ENCODE peak calls at places on chromosomes 1 and 21, in four cellular contexts. One of them, this sample, is unnamed.

GRCh38 chr21:46368533-46369285 is 44.8 kb downstream of the PCNT start:
- DNase-seq in heart right ventricle: no peak
- DNase-seq in fibroblast of lung: no peak
- DNase-seq in osteoblast: peak
- DNase-seq in this sample: no peak

GRCh38 chr1:17023573-17023972 is 11.8 kb upstream of the ATP13A2 start:
- DNase-seq in heart right ventricle: no peak
- DNase-seq in fibroblast of lung: no peak
- DNase-seq in osteoblast: no peak
- DNase-seq in this sample: no peak

GRCh38 chr21:46207920-46208571 is 20.5 kb downstream of the LSS start:
- DNase-seq in heart right ventricle: no peak
- DNase-seq in fibroblast of lung: no peak
- DNase-seq in osteoblast: no peak
- DNase-seq in this sample: no peak

GRCh38 chr21:44837537-44837936 is 19.7 kb upstream of the SUMO3 start:
- DNase-seq in heart right ventricle: no peak
- DNase-seq in fibroblast of lung: no peak
- DNase-seq in osteoblast: no peak
- DNase-seq in this sample: no peak

GRCh38 chr1:60894121-60894520 is 188.2 kb upstream of the NFIA start:
- DNase-seq in heart right ventricle: no peak
- DNase-seq in fibroblast of lung: no peak
- DNase-seq in osteoblast: no peak
- DNase-seq in this sample: no peak

GRCh38 chr1:6241887-6242740 is 1.9 kb upstream of the HES3 start:
- DNase-seq in heart right ventricle: no peak
- DNase-seq in fibroblast of lung: no peak
- DNase-seq in osteoblast: peak
- DNase-seq in this sample: no peak

GRCh38 chr1:27630859-27631491 is 4.0 kb downstream of the FGR start:
- DNase-seq in heart right ventricle: peak
- DNase-seq in fibroblast of lung: no peak
- DNase-seq in osteoblast: peak
- DNase-seq in this sample: no peak

GRCh38 chr1:223835754-223836153 is 10.0 kb downstream of the TP53BP2 start:
- DNase-seq in heart right ventricle: no peak
- DNase-seq in fibroblast of lung: no peak
- DNase-seq in osteoblast: peak
- DNase-seq in this sample: no peak

GRCh38 chr1:7975212-7975865 is 13.8 kb downstream of the PARK7 start:
- DNase-seq in heart right ventricle: peak
- DNase-seq in fibroblast of lung: peak
- DNase-seq in osteoblast: peak
- DNase-seq in this sample: peak

GRCh38 chr1:39625462-39626273 is 13.8 kb downstream of the HEYL start:
- DNase-seq in heart right ventricle: peak
- DNase-seq in fibroblast of lung: peak
- DNase-seq in osteoblast: peak
- DNase-seq in this sample: peak

GRCh38 chr1:31238612-31238985 is 1.1 kb downstream of the NKAIN1 start:
- DNase-seq in heart right ventricle: no peak
- DNase-seq in fibroblast of lung: no peak
- DNase-seq in osteoblast: no peak
- DNase-seq in this sample: no peak

GRCh38 chr1:178645826-178646200 is 79.2 kb upstream of the RALGPS2 start:
- DNase-seq in heart right ventricle: no peak
- DNase-seq in fibroblast of lung: peak
- DNase-seq in osteoblast: peak
- DNase-seq in this sample: no peak

GRCh38 chr1:46489169-46489637 is 433 bp upstream of the DMBX1 start:
- DNase-seq in heart right ventricle: no peak
- DNase-seq in fibroblast of lung: no peak
- DNase-seq in osteoblast: no peak
- DNase-seq in this sample: no peak

GRCh38 chr1:116504308-116505156 is 66.3 kb downstream of the CD58 start:
- DNase-seq in heart right ventricle: peak
- DNase-seq in fibroblast of lung: peak
- DNase-seq in osteoblast: peak
- DNase-seq in this sample: no peak

GRCh38 chr1:113451710-113452109 is 61.4 kb downstream of the MAGI3 start:
- DNase-seq in heart right ventricle: no peak
- DNase-seq in fibroblast of lung: no peak
- DNase-seq in osteoblast: no peak
- DNase-seq in this sample: no peak

GRCh38 chr1:24503870-24504523 is 1.4 kb downstream of the RCAN3 start:
- DNase-seq in heart right ventricle: no peak
- DNase-seq in fibroblast of lung: no peak
- DNase-seq in osteoblast: no peak
- DNase-seq in this sample: no peak

GRCh38 chr1:32889731-32890278 is 3.5 kb downstream of the HPCA start:
- DNase-seq in heart right ventricle: no peak
- DNase-seq in fibroblast of lung: no peak
- DNase-seq in osteoblast: peak
- DNase-seq in this sample: no peak

GRCh38 chr1:77762072-77762476 is 2.4 kb upstream of the USP33 start:
- DNase-seq in heart right ventricle: no peak
- DNase-seq in fibroblast of lung: peak
- DNase-seq in osteoblast: peak
- DNase-seq in this sample: no peak

DNA sequence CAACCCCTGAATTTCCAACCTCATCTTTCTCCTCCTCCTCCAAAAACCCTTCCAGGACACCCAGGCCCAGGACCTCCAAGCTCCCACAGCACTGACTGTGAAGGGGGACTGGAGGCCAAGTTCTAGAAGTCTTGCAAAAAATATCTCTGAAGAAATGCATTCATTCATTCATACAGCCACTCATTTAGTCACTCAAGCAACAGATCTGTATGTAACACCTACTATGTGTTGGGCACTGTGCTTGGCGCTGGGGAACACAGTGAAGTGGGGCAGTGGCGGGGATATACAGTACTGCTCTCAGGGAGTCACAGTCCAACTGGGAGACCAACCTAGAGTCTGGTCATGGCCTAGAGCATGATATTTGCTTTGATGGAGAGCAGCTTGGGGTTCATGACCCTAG is 15.3 kb upstream of the TNFRSF1B start:
- DNase-seq in heart right ventricle: no peak
- DNase-seq in fibroblast of lung: no peak
- DNase-seq in osteoblast: no peak
- DNase-seq in this sample: no peak
- H3K27ac ChIP-seq in heart right ventricle: no peak
- H3K27ac ChIP-seq in fibroblast of lung: no peak
- H3K27ac ChIP-seq in osteoblast: no peak
- H3K27ac ChIP-seq in this sample: no peak

GRCh38 chr21:42568834-42569731 is 55.4 kb downstream of the SLC37A1 start:
- DNase-seq in heart right ventricle: no peak
- DNase-seq in fibroblast of lung: no peak
- DNase-seq in osteoblast: peak
- DNase-seq in this sample: no peak
- H3K27ac ChIP-seq in heart right ventricle: no peak
- H3K27ac ChIP-seq in fibroblast of lung: no peak
- H3K27ac ChIP-seq in osteoblast: no peak
- H3K27ac ChIP-seq in this sample: no peak

GRCh38 chr1:158398818-158399502 is at the start of gene OR10T2:
- DNase-seq in heart right ventricle: no peak
- DNase-seq in fibroblast of lung: no peak
- DNase-seq in osteoblast: no peak
- DNase-seq in this sample: no peak
- H3K27ac ChIP-seq in heart right ventricle: no peak
- H3K27ac ChIP-seq in fibroblast of lung: no peak
- H3K27ac ChIP-seq in osteoblast: no peak
- H3K27ac ChIP-seq in this sample: no peak

GRCh38 chr1:172515927-172516326 is 17.0 kb upstream of the SUCO start:
- DNase-seq in heart right ventricle: no peak
- DNase-seq in fibroblast of lung: no peak
- DNase-seq in osteoblast: no peak
- DNase-seq in this sample: no peak
- H3K27ac ChIP-seq in heart right ventricle: no peak
- H3K27ac ChIP-seq in fibroblast of lung: no peak
- H3K27ac ChIP-seq in osteoblast: no peak
- H3K27ac ChIP-seq in this sample: no peak

DNA sequence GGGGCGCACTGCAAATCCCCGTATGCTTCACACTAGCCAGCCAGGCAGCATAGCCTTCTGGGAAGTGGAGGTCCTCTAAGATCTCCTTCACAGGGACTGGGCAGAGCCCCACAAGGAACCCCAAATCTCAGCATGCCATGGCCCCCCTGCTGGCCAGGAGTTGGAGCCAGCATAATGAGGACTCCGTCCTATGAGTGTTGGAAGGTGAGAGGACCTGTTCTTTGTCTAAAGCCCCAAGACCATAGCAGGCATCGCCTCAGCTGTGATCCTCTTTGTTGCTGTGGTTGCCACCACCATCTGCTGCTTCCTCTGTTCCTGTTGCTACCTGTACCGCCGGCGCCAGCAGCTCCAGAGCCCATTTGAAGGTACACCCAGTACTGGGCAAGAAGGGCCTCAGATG is 1.5 kb downstream of the SHISA4 start:
- DNase-seq in heart right ventricle: no peak
- DNase-seq in fibroblast of lung: no peak
- DNase-seq in osteoblast: peak
- DNase-seq in this sample: no peak
- H3K27ac ChIP-seq in heart right ventricle: no peak
- H3K27ac ChIP-seq in fibroblast of lung: no peak
- H3K27ac ChIP-seq in osteoblast: no peak
- H3K27ac ChIP-seq in this sample: peak

GRCh38 chr1:228358764-228359612 is 47.6 kb downstream of the TRIM11 start:
- DNase-seq in heart right ventricle: no peak
- DNase-seq in fibroblast of lung: no peak
- DNase-seq in osteoblast: no peak
- DNase-seq in this sample: no peak
- H3K27ac ChIP-seq in heart right ventricle: peak
- H3K27ac ChIP-seq in fibroblast of lung: no peak
- H3K27ac ChIP-seq in osteoblast: no peak
- H3K27ac ChIP-seq in this sample: no peak

This sample was measured in substantia nigra.